ENCODE peak calls at places on chromosome X, in nine cellular contexts. N, S, Y, E, W, J, F, Z and I are unnamed samples.
A peak's percentile ranks its signal among the peaks of the same experiment; 100 is the strongest.

GRCh38 chrX:118688935-118689334 is 38.5 kb upstream of the IL13RA1 start:
- DNase-seq in J (no peak), W (no peak), N (no peak), Z (no peak), E (no peak), Y (no peak), F (no peak), S (no peak), I (no peak)

GRCh38 chrX:71998836-71999509 is 88.3 kb downstream of the NHSL2 start:
- DNase-seq in J (no peak), E (peak; percentile 58), W (no peak), Z (no peak), N (no peak), Y (no peak), S (peak; percentile 52), F (no peak), I (no peak)

GRCh38 chrX:7286461-7286860 is 138.5 kb upstream of the PUDP start:
- DNase-seq in W (no peak), E (no peak), Z (peak; percentile 3), Y (no peak), N (no peak), J (no peak), S (no peak), F (no peak), I (no peak)

GRCh38 chrX:77422886-77423648 is 24.1 kb upstream of the FGF16 start:
- DNase-seq in Y (no peak), N (no peak), F (no peak), E (peak; percentile 39), S (no peak), W (no peak), J (no peak), Z (no peak), I (no peak)

GRCh38 chrX:17591741-17592110 is 145.6 kb upstream of the SCML1 start:
- DNase-seq in Y (no peak), Z (peak; percentile 85), E (no peak), N (no peak), W (no peak), F (no peak), J (no peak), S (peak; percentile 55), I (no peak)

GRCh38 chrX:124421898-124422622 is 75.7 kb downstream of the SH2D1A start:
- DNase-seq in N (no peak), Z (no peak), S (no peak), W (no peak), E (no peak), F (no peak), Y (no peak), J (no peak), I (no peak)

GRCh38 chrX:44306336-44306735 is 37.1 kb downstream of the EFHC2 start:
- DNase-seq in W (no peak), Y (no peak), Z (peak; percentile 28), J (no peak), F (no peak), N (no peak), E (no peak), S (no peak), I (no peak)

GRCh38 chrX:39755152-39756032 is 342.4 kb downstream of the BCOR start:
- DNase-seq in S (no peak), F (no peak), N (peak; percentile 86), Y (peak; percentile 81), W (peak; percentile 94), Z (peak; percentile 96), E (no peak), J (peak; percentile 77), I (no peak)

GRCh38 chrX:57951666-57952319 is 41.5 kb upstream of the ZXDA start:
- DNase-seq in Y (peak; percentile 15), S (peak; percentile 98), F (no peak), E (no peak), W (no peak), Z (no peak), N (peak; percentile 28), J (peak; percentile 5), I (no peak)

GRCh38 chrX:109264878-109265277 is 217.0 kb downstream of the GUCY2F start:
- DNase-seq in J (no peak), Z (no peak), S (peak; percentile 66), E (no peak), F (no peak), Y (no peak), W (no peak), N (no peak), I (no peak)

GRCh38 chrX:109840585-109840984 is 107.5 kb upstream of the ACSL4 start:
- DNase-seq in E (no peak), N (no peak), Y (no peak), W (peak; percentile 63), S (no peak), J (no peak), F (no peak), Z (peak; percentile 96), I (no peak)

GRCh38 chrX:15789979-15790765 is at the start of gene ZRSR2:
- DNase-seq in J (peak; percentile 94), Z (peak; percentile 86), N (peak; percentile 93), F (peak; percentile 76), S (peak; percentile 87), Y (peak; percentile 86), E (peak; percentile 89), W (peak; percentile 86), I (peak; percentile 93)

GRCh38 chrX:119206203-119206602 is 29.9 kb upstream of the PGRMC1 start:
- DNase-seq in Z (no peak), N (no peak), S (no peak), Y (no peak), F (no peak), J (no peak), E (no peak), W (no peak), I (no peak)

GRCh38 chrX:70292788-70293187 is 2.9 kb downstream of the KIF4A start:
- DNase-seq in W (no peak), N (no peak), Z (no peak), F (no peak), S (no peak), E (no peak), J (no peak), Y (no peak), I (no peak)

GRCh38 chrX:110003167-110004156 is 548 bp downstream of the TMEM164 start:
- DNase-seq in F (no peak), W (no peak), S (peak; percentile 6), Y (peak; percentile 47), E (no peak), J (peak; percentile 69), Z (peak; percentile 8), N (peak; percentile 81), I (peak; percentile 21)

GRCh38 chrX:49089553-49089952 is 9.9 kb upstream of the WDR45 start:
- DNase-seq in W (no peak), J (no peak), Y (no peak), N (no peak), F (no peak), E (no peak), S (no peak), Z (no peak), I (no peak)

DNA sequence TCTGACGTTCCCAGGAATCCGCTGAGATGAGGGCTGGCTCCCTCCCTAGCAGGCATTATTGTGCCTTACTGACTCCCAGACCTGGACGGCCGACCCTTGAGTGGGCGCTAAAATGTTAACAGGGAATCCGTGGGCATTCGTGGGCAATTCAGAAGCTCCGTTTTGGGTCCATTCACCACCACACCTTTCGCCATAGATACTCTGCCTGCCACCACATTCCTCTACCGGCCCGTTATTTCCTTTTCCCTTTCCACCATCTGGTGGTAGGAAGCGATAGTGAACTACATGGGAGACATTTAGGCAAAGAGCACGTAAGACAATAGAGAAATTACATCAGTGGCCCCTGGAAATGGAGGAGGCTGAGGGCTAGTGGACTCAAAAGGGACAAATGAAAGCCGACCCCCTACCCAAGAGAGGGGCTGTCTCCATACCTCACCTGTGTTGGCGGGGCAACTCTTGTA is 1.0 kb upstream of the SH3KBP1 start:
- DNase-seq in W (no peak), E (peak; percentile 66), F (no peak), Z (peak; percentile 67), N (no peak), S (peak; percentile 37), J (no peak), Y (no peak), I (no peak)
- TF ChIP-seq CTCF in W (peak; percentile 59), E (peak; percentile 57), F (peak; percentile 48), Z (peak; percentile 56), N (peak; percentile 27), S (peak; percentile 49), J (peak; percentile 41), Y (no peak), I (no peak)

GRCh38 chrX:51896626-51897025 is 3.2 kb downstream of the MAGED1 start:
- DNase-seq in W (no peak), Y (no peak), E (no peak), F (no peak), N (peak; percentile 70), Z (no peak), S (no peak), J (peak; percentile 32), I (no peak)
- H3K36me3 ChIP-seq in W (peaks cover 19% of the 10 kb centered on the region), Y (no peaks in the 10 kb centered on the region), E (no peaks in the 10 kb centered on the region), F (peaks cover 10% of the 10 kb centered on the region), N (no peaks in the 10 kb centered on the region), Z (peaks cover 9% of the 10 kb centered on the region), S (no peaks in the 10 kb centered on the region), J (peaks cover 31% of the 10 kb centered on the region), I (peaks cover 3% of the 10 kb centered on the region)

GRCh38 chrX:122591546-122591945 is 592.5 kb upstream of the GRIA3 start:
- DNase-seq in J (no peak), F (no peak), E (no peak), N (no peak), Z (no peak), W (no peak), S (no peak), Y (no peak), I (no peak)
- TF ChIP-seq CTCF in J (no peak), F (no peak), E (no peak), N (no peak), Z (no peak), W (no peak), S (no peak), Y (no peak), I (no peak)

GRCh38 chrX:10118530-10118929 is 38.2 kb upstream of the CLCN4 start:
- DNase-seq in S (no peak), Z (no peak), Y (no peak), E (no peak), J (no peak), N (no peak), W (no peak), F (no peak), I (no peak)

GRCh38 chrX:10119399-10119990 is 37.3 kb upstream of the CLCN4 start:
- DNase-seq in E (peak; percentile 64), N (no peak), W (no peak), Y (no peak), S (peak; percentile 68), Z (peak; percentile 76), J (no peak), F (peak; percentile 60), I (peak; percentile 57)

GRCh38 chrX:10121787-10122186 is 35.0 kb upstream of the CLCN4 start:
- DNase-seq in Y (no peak), F (no peak), Z (no peak), W (no peak), S (peak; percentile 88), E (no peak), N (no peak), J (peak; percentile 81), I (peak; percentile 73)

GRCh38 chrX:10117864-10118377 is 38.9 kb upstream of the CLCN4 start:
- DNase-seq in Y (no peak), F (no peak), W (no peak), N (no peak), Z (no peak), S (no peak), E (no peak), J (no peak), I (peak; percentile 52)

DNA sequence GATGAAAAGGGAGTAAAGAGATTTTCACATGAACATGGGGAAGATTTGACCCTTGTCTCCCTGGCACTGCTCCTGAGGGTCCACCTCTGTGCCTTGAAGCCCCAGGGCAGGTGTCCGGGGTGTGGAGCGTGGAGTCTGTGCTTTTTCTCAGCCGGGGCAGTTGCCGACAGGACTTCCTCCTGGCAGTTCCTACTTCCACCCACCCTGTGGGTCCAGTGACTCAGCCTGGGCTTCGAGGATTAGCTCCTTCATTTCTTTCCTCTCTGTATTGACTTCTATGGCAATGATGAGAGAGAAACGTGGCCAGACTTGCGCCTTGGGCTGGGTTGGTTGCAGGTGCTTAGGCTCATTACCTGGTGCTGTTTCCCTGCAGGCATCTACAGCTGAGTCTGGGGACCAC is 35.9 kb upstream of the CLCN4 start:
- DNase-seq in Y (no peak), Z (no peak), E (no peak), W (no peak), F (no peak), J (no peak), N (no peak), S (no peak), I (no peak)
- H3K36me3 ChIP-seq in Y (no peaks in the 10 kb centered on the region), Z (peaks cover 4% of the 10 kb centered on the region), E (no peaks in the 10 kb centered on the region), W (no peaks in the 10 kb centered on the region), F (peaks cover 5% of the 10 kb centered on the region), J (peaks cover 19% of the 10 kb centered on the region), N (no peaks in the 10 kb centered on the region), S (peaks cover 4% of the 10 kb centered on the region), I (peaks cover 3% of the 10 kb centered on the region)